ENCODE peak calls at places on chromosomes 12 and 14, in five cellular contexts. O, J, U, G and L are unnamed samples.
A peak's percentile ranks its signal among the peaks of the same experiment; 100 is the strongest.

GRCh38 chr12:7602287-7602686 is 63.4 kb downstream of the APOBEC1 start:
- DNase-seq in J (no peak), G (no peak), O (no peak), U (no peak), L (no peak)

GRCh38 chr12:108611884-108612415 is 14.1 kb upstream of the TMEM119 start:
- DNase-seq in J (no peak), O (peak; percentile 67), U (peak; percentile 64), G (peak; percentile 61), L (peak; percentile 57)

GRCh38 chr12:108955225-108955835 is 65.5 kb downstream of the SVOP start:
- DNase-seq in J (no peak), O (peak; percentile 72), U (no peak), G (no peak), L (no peak)

GRCh38 chr14:46571970-46572369 is 79.6 kb downstream of the RPL10L start:
- DNase-seq in O (no peak), G (no peak), U (no peak), J (no peak), L (no peak)

GRCh38 chr14:90194706-90195105 is 61.6 kb upstream of the PSMC1 start:
- DNase-seq in J (no peak), U (no peak), O (no peak), G (no peak), L (no peak)

GRCh38 chr12:7100239-7100638 is 8.0 kb upstream of the C1R start:
- DNase-seq in J (no peak), U (no peak), G (no peak), O (no peak), L (no peak)

GRCh38 chr14:59690426-59690825 is 113.8 kb upstream of the CCDC175 start:
- DNase-seq in O (no peak), U (no peak), J (no peak), G (no peak), L (no peak)

GRCh38 chr12:14417717-14418116 is 52.2 kb downstream of the ATF7IP start:
- DNase-seq in G (peak; percentile 71), O (peak; percentile 79), U (peak; percentile 54), J (peak; percentile 21), L (peak; percentile 40)

GRCh38 chr12:62540354-62540753 is 73.7 kb downstream of the MON2 start:
- DNase-seq in J (no peak), G (no peak), U (no peak), O (no peak), L (no peak)

GRCh38 chr14:75310295-75311059 is 31.8 kb downstream of the FOS start:
- DNase-seq in O (peak; percentile 61), G (no peak), J (no peak), U (no peak), L (no peak)

GRCh38 chr12:106773286-106773685 is 1.2 kb upstream of the RIC8B start:
- DNase-seq in G (no peak), J (no peak), O (no peak), U (no peak), L (no peak)
- H3K4me3 ChIP-seq in G (peak overlapping the region; percentile 93), J (peak overlapping the region; percentile 76), O (peak overlapping the region; percentile 81), U (peak overlapping the region; percentile 45), L (peak overlapping the region; percentile 70)

GRCh38 chr12:53966070-53966384 is 6.9 kb upstream of the HOXC11 start:
- DNase-seq in O (no peak), U (no peak), J (no peak), G (no peak), L (no peak)
- H3K4me3 ChIP-seq in O (no peak overlapping the region), U (no peak overlapping the region), J (no peak overlapping the region), G (no peak overlapping the region), L (no peak overlapping the region)

GRCh38 chr14:68816943-68817430 is 24.1 kb upstream of the ZFP36L1 start:
- DNase-seq in U (no peak), O (no peak), J (no peak), G (no peak), L (no peak)
- H3K4me3 ChIP-seq in U (no peak overlapping the region), O (no peak overlapping the region), J (no peak overlapping the region), G (peak overlapping the region; percentile 54), L (no peak overlapping the region)

GRCh38 chr12:116891019-116891418 is 9.8 kb upstream of the HRK start:
- DNase-seq in O (no peak), G (no peak), J (no peak), U (no peak), L (no peak)

GRCh38 chr12:116892318-116892717 is 11.1 kb upstream of the HRK start:
- DNase-seq in G (no peak), O (no peak), U (no peak), J (no peak), L (no peak)

GRCh38 chr12:116894913-116895312 is 13.7 kb upstream of the HRK start:
- DNase-seq in J (no peak), U (no peak), O (no peak), G (no peak), L (no peak)

GRCh38 chr12:116890330-116890729 is 9.1 kb upstream of the HRK start:
- DNase-seq in O (no peak), G (no peak), J (no peak), U (no peak), L (no peak)

DNA sequence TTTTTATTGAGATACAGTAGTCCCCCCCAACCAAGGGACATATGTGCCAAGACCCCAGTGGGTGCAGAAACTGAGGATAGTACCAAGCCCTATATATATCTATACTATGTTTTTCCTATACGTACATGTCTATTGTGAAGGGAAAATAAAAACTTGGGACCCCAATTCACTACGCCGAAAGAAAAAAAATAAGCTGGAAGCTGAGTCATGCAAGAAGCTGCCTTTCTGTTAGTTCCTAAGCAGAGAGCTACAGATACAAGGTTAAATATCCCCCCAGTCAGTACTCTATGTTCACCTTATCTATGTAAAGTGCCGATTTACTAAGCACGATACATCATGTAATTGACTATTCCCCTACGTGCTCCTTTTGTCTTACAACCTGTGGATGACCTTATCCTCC is 11.5 kb upstream of the HRK start:
- DNase-seq in O (no peak), U (no peak), J (no peak), G (no peak), L (no peak)
- H3K4me3 ChIP-seq in O (no peak overlapping the region), U (no peak overlapping the region), J (no peak overlapping the region), G (no peak overlapping the region), L (no peak overlapping the region)

GRCh38 chr12:4275869-4276253 is 2.3 kb downstream of the CCND2 start:
- DNase-seq in O (peak; percentile 50), G (no peak), J (no peak), U (no peak), L (no peak)
- H3K4me3 ChIP-seq in O (peak overlapping the region; percentile 96), G (peak overlapping the region; percentile 89), J (peak overlapping the region; percentile 91), U (no peak overlapping the region), L (peak overlapping the region; percentile 87)

GRCh38 chr12:130838951-130839769 is at the start of gene STX2:
- DNase-seq in O (peak; percentile 92), J (peak; percentile 61), U (peak; percentile 89), G (peak; percentile 81), L (peak; percentile 85)

GRCh38 chr12:130838284-130838950 is 633 bp downstream of the STX2 start:
- DNase-seq in O (peak; percentile 19), G (no peak), U (peak; percentile 43), J (no peak), L (peak; percentile 29)

GRCh38 chr12:130835011-130835410 is 4.0 kb downstream of the STX2 start:
- DNase-seq in O (no peak), G (no peak), J (no peak), U (no peak), L (no peak)

GRCh38 chr12:130835436-130835835 is 3.6 kb downstream of the STX2 start:
- DNase-seq in J (no peak), G (no peak), U (no peak), O (no peak), L (no peak)

GRCh38 chr12:130839770-130840355 is 813 bp upstream of the STX2 start:
- DNase-seq in O (no peak), U (no peak), G (no peak), J (no peak), L (no peak)
- H3K4me3 ChIP-seq in O (peak overlapping the region; percentile 35), U (no peak overlapping the region), G (peak overlapping the region; percentile 90), J (peak overlapping the region; percentile 50), L (peak overlapping the region; percentile 61)

GRCh38 chr12:21993438-21993981 is 52.3 kb upstream of the ABCC9 start:
- DNase-seq in G (no peak), U (no peak), J (no peak), O (no peak), L (no peak)
- H3K4me3 ChIP-seq in G (no peak overlapping the region), U (no peak overlapping the region), J (no peak overlapping the region), O (no peak overlapping the region), L (no peak overlapping the region)

GRCh38 chr12:95541436-95541835 is 9.8 kb downstream of the USP44 start:
- DNase-seq in U (no peak), O (no peak), G (no peak), J (no peak), L (no peak)
- H3K4me3 ChIP-seq in U (no peak overlapping the region), O (no peak overlapping the region), G (no peak overlapping the region), J (no peak overlapping the region), L (no peak overlapping the region)

DNA sequence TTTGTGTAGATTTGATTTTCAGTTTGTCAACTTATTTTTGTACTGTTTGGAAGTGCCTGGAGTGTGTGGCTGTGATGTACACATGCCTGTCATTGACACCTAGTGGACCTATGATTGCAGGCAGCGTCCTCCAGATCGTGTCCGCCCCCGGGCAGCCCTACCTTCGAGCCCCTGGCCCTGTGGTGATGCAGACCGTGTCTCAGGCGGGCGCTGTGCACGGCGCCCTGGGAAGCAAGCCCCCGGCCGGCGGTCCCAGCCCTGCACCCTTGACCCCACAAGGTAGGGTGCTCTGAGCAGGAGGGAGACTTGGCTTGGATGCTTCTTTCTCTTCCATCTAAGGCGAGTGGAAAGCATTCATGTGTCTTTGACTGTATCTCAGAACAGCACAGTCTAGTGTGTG is 75.8 kb downstream of the EP400 start:
- DNase-seq in J (no peak), U (no peak), O (no peak), G (no peak), L (no peak)
- H3K4me3 ChIP-seq in J (no peak overlapping the region), U (no peak overlapping the region), O (no peak overlapping the region), G (no peak overlapping the region), L (no peak overlapping the region)